ENCODE peak calls at places on chromosomes 16 and 17, in ten cellular contexts. O is progenitor cell of endocrine pancreas; R is neural progenitor cell; K is fibroblast of the aortic adventitia; M is lung; Y is uterus; S is AG04450; P is A673; N is gastrocnemius medialis; U is CD8-positive, alpha-beta T cell. H is an unnamed sample.
A peak's percentile ranks its signal among the peaks of the same experiment; 100 is the strongest.

GRCh38 chr16:85998868-85999729 is 100.1 kb downstream of the IRF8 start:
- DNase-seq in K (no peak), O (no peak), N (no peak), S (no peak), Y (no peak), P (no peak), M (no peak), R (no peak), U (no peak), H (no peak)

GRCh38 chr17:16363749-16364536 is 10.7 kb upstream of the CENPV start:
- DNase-seq in M (peak; percentile 77), S (no peak), N (peak; percentile 48), R (peak; percentile 88), K (peak; percentile 81), U (peak; percentile 71), O (peak; percentile 63), Y (peak; percentile 71), P (peak; percentile 83), H (peak; percentile 47)

GRCh38 chr17:80783461-80783860 is 208.2 kb upstream of the CHMP6 start:
- DNase-seq in S (no peak), O (no peak), M (no peak), Y (no peak), K (peak; percentile 55), U (no peak), P (no peak), N (no peak), R (no peak), H (no peak)

GRCh38 chr16:12229759-12230594 is 253.4 kb downstream of the SNX29 start:
- DNase-seq in U (no peak), P (no peak), R (no peak), S (peak; percentile 21), N (no peak), M (no peak), K (peak; percentile 31), O (no peak), Y (no peak), H (peak; percentile 70)

GRCh38 chr17:19354123-19354522 is 8.4 kb downstream of the B9D1 start:
- DNase-seq in U (no peak), M (no peak), R (no peak), K (peak; percentile 95), O (no peak), S (peak; percentile 78), N (no peak), Y (no peak), P (no peak), H (peak; percentile 92)

GRCh38 chr16:4513086-4513860 is 25.3 kb downstream of the CDIP1 start:
- DNase-seq in M (no peak), Y (no peak), R (no peak), P (no peak), U (no peak), O (no peak), S (no peak), N (no peak), K (no peak), H (no peak)

GRCh38 chr16:79664407-79664806 is 63.9 kb upstream of the MAF start:
- DNase-seq in M (no peak), N (no peak), S (no peak), O (no peak), P (no peak), K (no peak), R (no peak), Y (no peak), U (no peak), H (no peak)

GRCh38 chr17:22692066-22692800 is 999.9 kb downstream of the KCNJ18 start:
- DNase-seq in O (no peak), P (no peak), S (no peak), K (no peak), Y (no peak), M (peak; percentile 22), R (no peak), U (no peak), N (no peak), H (no peak)

GRCh38 chr17:32483451-32484019 is 3.3 kb upstream of the CDK5R1 start:
- DNase-seq in R (peak; percentile 91), N (no peak), S (no peak), O (no peak), P (peak; percentile 75), U (peak; percentile 56), M (no peak), K (peak; percentile 76), Y (peak; percentile 68), H (peak; percentile 61)

GRCh38 chr17:41523787-41524186 is 4.3 kb downstream of the KRT19 start:
- DNase-seq in N (no peak), R (no peak), S (no peak), U (no peak), K (no peak), P (no peak), O (no peak), M (no peak), Y (no peak), H (no peak)

GRCh38 chr17:81043725-81044427 is 8.9 kb downstream of the BAIAP2 start:
- DNase-seq in O (no peak), R (peak; percentile 61), S (no peak), N (no peak), M (peak; percentile 81), K (peak; percentile 27), P (peak; percentile 43), U (no peak), Y (no peak), H (peak; percentile 32)

GRCh38 chr17:64993867-64994266 is 62.7 kb downstream of the GNA13 start:
- DNase-seq in Y (no peak), S (no peak), U (no peak), M (no peak), P (no peak), K (no peak), R (no peak), N (no peak), O (no peak), H (no peak)

GRCh38 chr16:66242672-66243071 is 123.8 kb upstream of the CDH5 start:
- DNase-seq in U (no peak), S (no peak), Y (no peak), P (no peak), O (no peak), M (no peak), K (no peak), R (no peak), N (no peak), H (no peak)

DNA sequence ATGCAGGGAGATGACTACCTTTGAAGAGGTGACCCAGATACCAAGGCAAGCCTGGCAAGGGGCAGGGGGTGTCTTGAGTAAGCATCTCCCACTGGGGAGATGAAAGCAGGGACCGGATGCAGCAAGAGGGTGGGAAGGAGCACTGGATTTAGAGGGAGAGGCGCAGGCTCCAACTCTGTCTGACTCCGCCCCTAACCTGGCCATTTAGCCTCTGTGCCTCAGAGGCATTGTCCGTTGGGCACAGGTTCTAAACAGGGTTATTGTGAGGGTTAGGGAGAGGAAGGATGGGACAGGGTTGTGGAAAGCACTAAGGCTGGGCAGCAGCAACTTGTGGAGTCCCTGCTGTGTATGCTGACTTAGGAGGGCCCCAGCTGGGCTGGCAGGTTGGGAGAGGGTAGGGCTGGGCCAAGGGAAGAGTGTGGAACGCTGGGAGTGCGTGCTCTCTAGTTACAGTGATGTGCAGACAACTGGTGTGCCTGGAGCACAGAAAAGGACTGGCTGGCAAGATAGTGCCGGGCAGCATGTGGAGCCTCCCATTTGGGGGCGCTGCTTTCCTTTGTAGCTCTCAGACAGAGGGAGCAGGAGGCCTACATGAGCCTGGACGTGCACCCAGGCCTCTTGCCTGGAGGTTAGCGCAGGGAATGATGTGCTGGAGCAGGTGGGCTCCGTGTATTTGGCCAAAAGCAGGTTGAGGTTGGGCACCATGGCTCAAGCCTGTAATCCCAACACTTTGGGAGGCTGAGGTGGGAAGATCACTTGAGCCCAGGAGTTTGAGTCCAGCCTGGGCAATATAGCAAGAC is 26.2 kb downstream of the TBX2 start:
- DNase-seq in N (no peak), U (no peak), K (no peak), S (no peak), P (no peak), R (peak; percentile 53), O (no peak), Y (no peak), M (no peak), H (no peak)
- TF ChIP-seq CTCF in N (no peak), U (no peak), K (no peak), S (no peak), P (peak; percentile 41), R (peak; percentile 39), O (no peak), Y (no peak), M (no peak), H (peak; percentile 53)

DNA sequence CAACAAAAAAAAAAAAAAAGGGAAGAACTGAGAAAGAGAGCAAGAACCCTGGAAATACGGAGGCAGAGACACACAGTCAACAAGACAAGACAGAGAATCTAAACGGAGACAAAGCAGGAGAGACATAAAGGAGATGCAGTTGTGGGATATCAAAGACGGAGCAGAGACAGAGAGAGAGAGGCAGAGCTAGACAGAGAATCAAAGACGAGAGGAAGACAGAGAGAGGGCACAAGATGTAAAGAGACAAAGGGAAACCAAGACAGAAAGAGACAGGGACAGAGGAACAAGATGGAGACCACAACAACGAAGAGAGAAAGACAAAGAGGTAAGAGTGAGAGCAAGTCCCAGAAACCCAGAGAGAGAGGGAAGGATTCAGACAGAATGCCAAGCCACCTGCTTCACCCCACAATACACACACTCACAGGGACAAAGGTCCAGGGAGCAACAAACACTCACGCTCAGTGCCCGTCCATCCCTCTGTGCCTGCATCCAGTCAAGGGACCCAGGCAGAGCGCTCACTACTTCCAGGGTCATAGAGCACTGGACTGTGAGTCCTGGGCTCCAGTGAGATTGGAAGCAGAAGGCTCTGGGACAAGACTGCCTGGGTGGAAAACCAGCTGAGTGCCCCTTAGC is 88.9 kb downstream of the C16orf78 start:
- DNase-seq in Y (no peak), U (no peak), S (no peak), N (no peak), R (no peak), K (no peak), M (no peak), O (no peak), P (no peak), H (no peak)
- TF ChIP-seq CTCF in Y (no peak), U (no peak), S (no peak), N (no peak), R (no peak), K (no peak), M (no peak), O (no peak), P (no peak), H (no peak)

DNA sequence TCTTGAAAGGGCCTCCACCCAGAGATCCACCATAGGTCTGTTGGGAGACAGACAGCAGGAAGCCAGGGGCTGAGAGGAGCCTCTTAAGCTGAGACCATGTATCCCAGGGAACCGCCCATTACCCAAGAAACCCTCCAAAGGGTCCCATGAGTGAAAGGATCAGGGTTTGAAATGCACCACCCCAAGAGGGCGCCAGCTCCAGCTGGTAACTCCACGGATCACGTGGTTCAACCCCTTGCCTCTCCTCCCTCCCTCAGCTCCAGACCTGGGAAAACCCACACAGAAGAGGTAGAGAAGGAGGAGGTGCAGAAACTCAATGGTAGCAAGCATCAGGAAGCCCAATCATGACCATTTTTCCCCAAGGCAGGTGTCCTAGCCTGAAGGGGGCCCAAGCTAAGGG is 148.7 kb downstream of the AIPL1 start:
- DNase-seq in Y (no peak), P (no peak), M (no peak), K (no peak), R (no peak), N (no peak), S (no peak), O (no peak), U (no peak), H (no peak)
- TF ChIP-seq CTCF in Y (no peak), P (peak; percentile 20), M (no peak), K (no peak), R (peak; percentile 13), N (no peak), S (no peak), O (no peak), U (no peak), H (no peak)

DNA sequence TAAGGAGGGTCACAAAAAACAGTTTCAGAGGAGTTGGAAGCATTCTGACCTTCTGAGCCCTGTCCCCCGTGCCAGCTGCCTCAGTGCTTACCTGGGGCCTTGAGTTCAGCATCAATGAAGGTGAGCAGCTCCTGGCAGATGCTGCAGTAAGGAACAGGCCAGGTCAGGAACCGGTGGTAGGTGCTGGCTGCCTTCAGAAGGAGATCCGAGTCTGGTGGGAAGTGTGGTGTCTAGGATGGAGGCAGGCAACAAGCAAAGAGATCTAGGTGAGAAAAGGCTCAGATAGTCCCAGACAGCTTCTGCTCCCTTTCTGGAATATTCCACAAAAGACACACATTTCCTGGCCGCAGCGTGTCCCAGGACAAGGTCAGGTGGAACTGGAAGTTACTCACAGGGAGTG is 37.2 kb upstream of the PIK3R6 start:
- DNase-seq in O (no peak), N (no peak), R (no peak), M (no peak), Y (no peak), S (no peak), K (no peak), P (no peak), U (no peak), H (no peak)
- TF ChIP-seq CTCF in O (no peak), N (no peak), R (no peak), M (no peak), Y (no peak), S (no peak), K (no peak), P (no peak), U (no peak), H (no peak)